ENCODE peak calls at places on chromosome 9, in ten cellular contexts. T is right cardiac atrium; C is CD4-positive, alpha-beta T cell; B is progenitor cell of endocrine pancreas; R is hippocampal formation; W is mesendoderm; O is fibroblast of pulmonary artery; J is activated naive CD8-positive, alpha-beta T cell treated with anti-CD3 and anti-CD28 coated beads, Interleukin-2, amount 50 U/mL, for 24 hours; Z is SK-MEL-5; X is AG08396. Q is an unnamed sample.

GRCh38 chr9:132794730-132795380 is 83.2 kb downstream of the AK8 start:
- DNase-seq in R (no peak), W (peak; percentile 94), T (no peak), Z (no peak), B (no peak), X (no peak), O (no peak), C (no peak), J (no peak), Q (no peak)

GRCh38 chr9:97570899-97571298 is 62.3 kb downstream of the TSTD2 start:
- DNase-seq in W (no peak), T (peak; percentile 89), C (no peak), B (no peak), J (no peak), Z (peak; percentile 42), O (no peak), R (peak; percentile 60), X (peak; percentile 35), Q (peak; percentile 86)

GRCh38 chr9:123120953-123121352 is 87.5 kb downstream of the GPR21 start:
- DNase-seq in W (no peak), R (no peak), B (no peak), C (no peak), O (no peak), J (no peak), X (no peak), T (no peak), Z (no peak), Q (no peak)

GRCh38 chr9:123954921-123955320 is 25.0 kb upstream of the DENND1A start:
- DNase-seq in R (no peak), O (peak; percentile 69), X (no peak), T (no peak), C (no peak), B (no peak), J (no peak), Z (no peak), W (no peak), Q (no peak)

GRCh38 chr9:35423499-35423898 is 66.4 kb upstream of the RUSC2 start:
- DNase-seq in B (no peak), O (no peak), C (no peak), T (no peak), W (no peak), J (no peak), R (no peak), X (no peak), Z (peak; percentile 93), Q (no peak)

GRCh38 chr9:124320062-124320973 is 62.6 kb downstream of the NEK6 start:
- DNase-seq in W (peak; percentile 79), T (peak; percentile 84), O (peak; percentile 71), R (peak; percentile 26), J (peak; percentile 67), C (no peak), Z (peak; percentile 84), B (peak; percentile 59), X (peak; percentile 91), Q (peak; percentile 51)

GRCh38 chr9:132546148-132547051 is 36.0 kb upstream of the BARHL1 start:
- DNase-seq in X (peak; percentile 54), C (no peak), W (peak; percentile 60), R (no peak), T (peak; percentile 79), B (peak; percentile 45), O (peak; percentile 25), J (no peak), Z (no peak), Q (no peak)

GRCh38 chr9:96331236-96331947 is 29.4 kb upstream of the HSD17B3 start:
- DNase-seq in X (no peak), R (no peak), O (peak; percentile 41), B (no peak), J (no peak), T (no peak), Z (no peak), C (no peak), W (peak; percentile 89), Q (no peak)

GRCh38 chr9:93536874-93537273 is 39.5 kb upstream of the PHF2 start:
- DNase-seq in J (no peak), R (no peak), C (no peak), T (no peak), O (no peak), B (no peak), Z (no peak), X (no peak), W (peak; percentile 36), Q (no peak)